ENCODE peak calls at places on chromosomes 12 and 14, in ten cellular contexts. One of them, this sample, is unnamed.

GRCh38 chr14:60346706-60347105 is 97.7 kb downstream of the PPM1A start:
- DNase-seq in PC-3: peak; percentile 39
- DNase-seq in Caco-2: no peak
- DNase-seq in ovary: no peak
- DNase-seq in right lobe of liver: no peak
- DNase-seq in hepatocyte: no peak
- DNase-seq in neural progenitor cell: no peak
- DNase-seq in thyroid gland: no peak
- DNase-seq in fibroblast of lung: no peak
- DNase-seq in psoas muscle: no peak
- DNase-seq in this sample: no peak

GRCh38 chr12:64611430-64612286 is 1.4 kb downstream of the RASSF3 start:
- DNase-seq in ovary: peak; percentile 68
- DNase-seq in fibroblast of lung: peak; percentile 29
- DNase-seq in thyroid gland: peak; percentile 33
- DNase-seq in PC-3: peak; percentile 39
- DNase-seq in Caco-2: no peak
- DNase-seq in neural progenitor cell: peak; percentile 41
- DNase-seq in psoas muscle: no peak
- DNase-seq in hepatocyte: peak; percentile 50
- DNase-seq in right lobe of liver: peak; percentile 60
- DNase-seq in this sample: peak; percentile 72

GRCh38 chr14:70842851-70843462 is 33.6 kb upstream of the MAP3K9 start:
- DNase-seq in PC-3: no peak
- DNase-seq in right lobe of liver: no peak
- DNase-seq in neural progenitor cell: no peak
- DNase-seq in thyroid gland: no peak
- DNase-seq in psoas muscle: no peak
- DNase-seq in hepatocyte: no peak
- DNase-seq in ovary: no peak
- DNase-seq in Caco-2: no peak
- DNase-seq in fibroblast of lung: no peak
- DNase-seq in this sample: no peak

GRCh38 chr14:99564256-99564902 is 39.6 kb downstream of the CCDC85C start:
- DNase-seq in Caco-2: no peak
- DNase-seq in psoas muscle: no peak
- DNase-seq in hepatocyte: peak; percentile 87
- DNase-seq in ovary: peak; percentile 72
- DNase-seq in fibroblast of lung: peak; percentile 80
- DNase-seq in PC-3: peak; percentile 58
- DNase-seq in thyroid gland: peak; percentile 89
- DNase-seq in right lobe of liver: peak; percentile 55
- DNase-seq in neural progenitor cell: no peak
- DNase-seq in this sample: peak; percentile 84

GRCh38 chr12:28191690-28192089 is 1.4 kb downstream of the CCDC91 start:
- DNase-seq in psoas muscle: no peak
- DNase-seq in PC-3: no peak
- DNase-seq in right lobe of liver: no peak
- DNase-seq in Caco-2: no peak
- DNase-seq in fibroblast of lung: peak; percentile 19
- DNase-seq in thyroid gland: peak; percentile 1
- DNase-seq in hepatocyte: no peak
- DNase-seq in neural progenitor cell: no peak
- DNase-seq in ovary: no peak
- DNase-seq in this sample: no peak

GRCh38 chr12:124392991-124393790 is 98.3 kb downstream of the RFLNA start:
- DNase-seq in fibroblast of lung: peak; percentile 69
- DNase-seq in PC-3: peak; percentile 77
- DNase-seq in right lobe of liver: peak; percentile 85
- DNase-seq in hepatocyte: peak; percentile 45
- DNase-seq in Caco-2: no peak
- DNase-seq in thyroid gland: peak; percentile 92
- DNase-seq in psoas muscle: peak; percentile 92
- DNase-seq in ovary: peak; percentile 96
- DNase-seq in neural progenitor cell: peak; percentile 55
- DNase-seq in this sample: peak; percentile 90

GRCh38 chr12:42756841-42757661 is 167.5 kb upstream of the PRICKLE1 start:
- DNase-seq in thyroid gland: no peak
- DNase-seq in ovary: no peak
- DNase-seq in hepatocyte: peak; percentile 41
- DNase-seq in fibroblast of lung: peak; percentile 100
- DNase-seq in Caco-2: peak; percentile 82
- DNase-seq in right lobe of liver: no peak
- DNase-seq in neural progenitor cell: peak; percentile 76
- DNase-seq in PC-3: peak; percentile 96
- DNase-seq in psoas muscle: no peak
- DNase-seq in this sample: no peak

GRCh38 chr12:116736962-116737773 is 701 bp downstream of the SPRING1 start:
- DNase-seq in right lobe of liver: no peak
- DNase-seq in neural progenitor cell: peak; percentile 69
- DNase-seq in PC-3: no peak
- DNase-seq in hepatocyte: peak; percentile 39
- DNase-seq in thyroid gland: peak; percentile 46
- DNase-seq in psoas muscle: no peak
- DNase-seq in fibroblast of lung: no peak
- DNase-seq in Caco-2: no peak
- DNase-seq in ovary: no peak
- DNase-seq in this sample: no peak

GRCh38 chr12:100733817-100734593 is 60.6 kb upstream of the ANO4 start:
- DNase-seq in Caco-2: no peak
- DNase-seq in neural progenitor cell: peak; percentile 55
- DNase-seq in hepatocyte: peak; percentile 45
- DNase-seq in fibroblast of lung: peak; percentile 23
- DNase-seq in psoas muscle: no peak
- DNase-seq in thyroid gland: no peak
- DNase-seq in ovary: no peak
- DNase-seq in right lobe of liver: no peak
- DNase-seq in PC-3: peak; percentile 55
- DNase-seq in this sample: no peak

GRCh38 chr12:113548467-113548866 is 76.8 kb upstream of the LHX5 start:
- DNase-seq in thyroid gland: no peak
- DNase-seq in psoas muscle: no peak
- DNase-seq in hepatocyte: no peak
- DNase-seq in PC-3: no peak
- DNase-seq in Caco-2: no peak
- DNase-seq in neural progenitor cell: no peak
- DNase-seq in fibroblast of lung: no peak
- DNase-seq in ovary: no peak
- DNase-seq in right lobe of liver: no peak
- DNase-seq in this sample: no peak

GRCh38 chr14:66076166-66076565 is 410.0 kb upstream of the CCDC196 start:
- DNase-seq in PC-3: no peak
- DNase-seq in fibroblast of lung: peak; percentile 9
- DNase-seq in hepatocyte: no peak
- DNase-seq in neural progenitor cell: no peak
- DNase-seq in psoas muscle: no peak
- DNase-seq in right lobe of liver: no peak
- DNase-seq in thyroid gland: no peak
- DNase-seq in Caco-2: no peak
- DNase-seq in ovary: no peak
- DNase-seq in this sample: no peak

GRCh38 chr12:107106241-107107025 is 13.1 kb upstream of the CRY1 start:
- DNase-seq in neural progenitor cell: no peak
- DNase-seq in thyroid gland: no peak
- DNase-seq in Caco-2: no peak
- DNase-seq in fibroblast of lung: no peak
- DNase-seq in hepatocyte: no peak
- DNase-seq in ovary: no peak
- DNase-seq in psoas muscle: no peak
- DNase-seq in PC-3: no peak
- DNase-seq in right lobe of liver: no peak
- DNase-seq in this sample: no peak
- H3K4me1 ChIP-seq in neural progenitor cell: no peaks in the 10 kb centered on the region
- H3K4me1 ChIP-seq in thyroid gland: peaks cover 3% of the 10 kb centered on the region
- H3K4me1 ChIP-seq in Caco-2: peaks cover 8% of the 10 kb centered on the region
- H3K4me1 ChIP-seq in fibroblast of lung: no peaks in the 10 kb centered on the region
- H3K4me1 ChIP-seq in hepatocyte: peaks cover 6% of the 10 kb centered on the region
- H3K4me1 ChIP-seq in ovary: no peaks in the 10 kb centered on the region
- H3K4me1 ChIP-seq in psoas muscle: no peaks in the 10 kb centered on the region
- H3K4me1 ChIP-seq in PC-3: peaks cover 7% of the 10 kb centered on the region
- H3K4me1 ChIP-seq in right lobe of liver: peaks cover 13% of the 10 kb centered on the region
- H3K4me1 ChIP-seq in this sample: no peaks in the 10 kb centered on the region

GRCh38 chr14:47273939-47274338 is 401.5 kb downstream of the MDGA2 start:
- DNase-seq in neural progenitor cell: no peak
- DNase-seq in thyroid gland: no peak
- DNase-seq in ovary: no peak
- DNase-seq in hepatocyte: no peak
- DNase-seq in psoas muscle: no peak
- DNase-seq in PC-3: no peak
- DNase-seq in fibroblast of lung: no peak
- DNase-seq in right lobe of liver: no peak
- DNase-seq in Caco-2: no peak
- DNase-seq in this sample: no peak

GRCh38 chr14:47270715-47271114 is 404.7 kb downstream of the MDGA2 start:
- DNase-seq in Caco-2: no peak
- DNase-seq in fibroblast of lung: no peak
- DNase-seq in hepatocyte: no peak
- DNase-seq in ovary: no peak
- DNase-seq in neural progenitor cell: no peak
- DNase-seq in PC-3: no peak
- DNase-seq in thyroid gland: no peak
- DNase-seq in psoas muscle: no peak
- DNase-seq in right lobe of liver: no peak
- DNase-seq in this sample: no peak

GRCh38 chr14:47264842-47265241 is 410.6 kb downstream of the MDGA2 start:
- DNase-seq in hepatocyte: no peak
- DNase-seq in psoas muscle: no peak
- DNase-seq in right lobe of liver: no peak
- DNase-seq in ovary: no peak
- DNase-seq in Caco-2: no peak
- DNase-seq in fibroblast of lung: no peak
- DNase-seq in thyroid gland: no peak
- DNase-seq in neural progenitor cell: no peak
- DNase-seq in PC-3: no peak
- DNase-seq in this sample: no peak

DNA sequence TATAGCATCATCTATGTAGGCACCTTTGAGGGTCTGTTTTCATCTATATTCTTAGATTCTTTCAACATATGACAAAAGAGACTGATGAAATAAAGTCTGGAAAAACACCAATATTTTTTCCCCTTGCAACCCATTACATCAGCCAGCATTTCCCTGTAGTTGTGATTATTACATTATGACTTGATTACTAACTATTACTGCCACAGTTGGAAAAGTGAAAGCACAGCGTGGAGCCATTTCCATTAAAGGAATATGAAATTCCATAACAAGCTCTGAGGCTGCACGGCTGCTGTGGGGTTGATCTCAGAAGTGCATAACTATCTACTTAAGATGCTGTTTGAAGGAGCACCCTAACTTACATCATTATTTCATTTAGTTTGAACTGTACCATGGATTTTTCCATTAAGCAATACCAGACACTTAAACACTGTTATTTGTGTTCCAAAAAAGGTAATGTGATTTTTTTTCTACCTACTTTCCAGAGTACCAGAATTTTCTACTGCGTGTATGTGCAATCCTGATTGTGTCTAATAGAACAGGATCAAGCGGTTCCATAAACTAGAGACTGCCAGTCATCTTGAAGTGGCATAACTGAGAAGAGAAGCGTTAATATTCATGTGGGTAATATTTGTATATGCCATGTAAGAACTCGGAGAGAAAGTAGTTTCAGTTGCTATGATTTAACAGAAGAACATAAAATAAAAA is 405.5 kb downstream of the MDGA2 start:
- DNase-seq in fibroblast of lung: no peak
- DNase-seq in psoas muscle: no peak
- DNase-seq in PC-3: no peak
- DNase-seq in hepatocyte: no peak
- DNase-seq in ovary: no peak
- DNase-seq in thyroid gland: no peak
- DNase-seq in Caco-2: no peak
- DNase-seq in neural progenitor cell: no peak
- DNase-seq in right lobe of liver: no peak
- DNase-seq in this sample: no peak
- H3K4me3 ChIP-seq in fibroblast of lung: no peak overlapping the region
- H3K4me3 ChIP-seq in psoas muscle: no peak overlapping the region
- H3K4me3 ChIP-seq in PC-3: no peak overlapping the region
- H3K4me3 ChIP-seq in hepatocyte: no peak overlapping the region
- H3K4me3 ChIP-seq in ovary: no peak overlapping the region
- H3K4me3 ChIP-seq in thyroid gland: no peak overlapping the region
- H3K4me3 ChIP-seq in Caco-2: no peak overlapping the region
- H3K4me3 ChIP-seq in neural progenitor cell: no peak overlapping the region
- H3K4me3 ChIP-seq in right lobe of liver: no peak overlapping the region
- H3K4me3 ChIP-seq in this sample: no peak overlapping the region

GRCh38 chr12:94706250-94706661 is 55.9 kb upstream of the TMCC3 start:
- DNase-seq in hepatocyte: no peak
- DNase-seq in thyroid gland: no peak
- DNase-seq in PC-3: no peak
- DNase-seq in neural progenitor cell: no peak
- DNase-seq in Caco-2: no peak
- DNase-seq in psoas muscle: no peak
- DNase-seq in ovary: no peak
- DNase-seq in right lobe of liver: no peak
- DNase-seq in fibroblast of lung: no peak
- DNase-seq in this sample: no peak

GRCh38 chr12:94707892-94708291 is 57.5 kb upstream of the TMCC3 start:
- DNase-seq in hepatocyte: peak; percentile 35
- DNase-seq in thyroid gland: peak; percentile 73
- DNase-seq in PC-3: no peak
- DNase-seq in psoas muscle: peak; percentile 46
- DNase-seq in right lobe of liver: no peak
- DNase-seq in ovary: peak; percentile 78
- DNase-seq in fibroblast of lung: peak; percentile 47
- DNase-seq in neural progenitor cell: no peak
- DNase-seq in Caco-2: no peak
- DNase-seq in this sample: peak; percentile 60

GRCh38 chr12:94714378-94714777 is 64.0 kb upstream of the TMCC3 start:
- DNase-seq in fibroblast of lung: peak; percentile 90
- DNase-seq in PC-3: peak; percentile 84
- DNase-seq in thyroid gland: no peak
- DNase-seq in neural progenitor cell: no peak
- DNase-seq in Caco-2: no peak
- DNase-seq in psoas muscle: peak; percentile 56
- DNase-seq in right lobe of liver: no peak
- DNase-seq in hepatocyte: no peak
- DNase-seq in ovary: no peak
- DNase-seq in this sample: no peak

GRCh38 chr12:94712852-94713545 is 62.6 kb upstream of the TMCC3 start:
- DNase-seq in ovary: no peak
- DNase-seq in PC-3: no peak
- DNase-seq in psoas muscle: no peak
- DNase-seq in hepatocyte: no peak
- DNase-seq in neural progenitor cell: no peak
- DNase-seq in Caco-2: no peak
- DNase-seq in right lobe of liver: no peak
- DNase-seq in thyroid gland: no peak
- DNase-seq in fibroblast of lung: no peak
- DNase-seq in this sample: no peak

GRCh38 chr12:94710933-94711332 is 60.6 kb upstream of the TMCC3 start:
- DNase-seq in psoas muscle: no peak
- DNase-seq in neural progenitor cell: peak; percentile 37
- DNase-seq in thyroid gland: peak; percentile 17
- DNase-seq in PC-3: peak; percentile 33
- DNase-seq in hepatocyte: no peak
- DNase-seq in ovary: no peak
- DNase-seq in right lobe of liver: no peak
- DNase-seq in Caco-2: no peak
- DNase-seq in fibroblast of lung: peak; percentile 4
- DNase-seq in this sample: no peak
- TF ChIP-seq CTCF in psoas muscle: peak; percentile 19
- TF ChIP-seq CTCF in neural progenitor cell: peak; percentile 40
- TF ChIP-seq CTCF in thyroid gland: peak; percentile 22
- TF ChIP-seq CTCF in PC-3: peak; percentile 61
- TF ChIP-seq CTCF in hepatocyte: peak; percentile 11
- TF ChIP-seq CTCF in ovary: no peak
- TF ChIP-seq CTCF in right lobe of liver: peak; percentile 24
- TF ChIP-seq CTCF in Caco-2: peak; percentile 42
- TF ChIP-seq CTCF in fibroblast of lung: peak; percentile 8
- TF ChIP-seq CTCF in this sample: no peak

GRCh38 chr12:52600071-52600470 is 1.2 kb downstream of the KRT72 start:
- DNase-seq in PC-3: no peak
- DNase-seq in thyroid gland: no peak
- DNase-seq in ovary: no peak
- DNase-seq in right lobe of liver: no peak
- DNase-seq in hepatocyte: no peak
- DNase-seq in neural progenitor cell: no peak
- DNase-seq in Caco-2: no peak
- DNase-seq in fibroblast of lung: no peak
- DNase-seq in psoas muscle: no peak
- DNase-seq in this sample: no peak
- H3K4me1 ChIP-seq in PC-3: no peaks in the 10 kb centered on the region
- H3K4me1 ChIP-seq in thyroid gland: no peaks in the 10 kb centered on the region
- H3K4me1 ChIP-seq in ovary: no peaks in the 10 kb centered on the region
- H3K4me1 ChIP-seq in right lobe of liver: no peaks in the 10 kb centered on the region
- H3K4me1 ChIP-seq in hepatocyte: no peaks in the 10 kb centered on the region
- H3K4me1 ChIP-seq in neural progenitor cell: no peaks in the 10 kb centered on the region
- H3K4me1 ChIP-seq in Caco-2: no peaks in the 10 kb centered on the region
- H3K4me1 ChIP-seq in fibroblast of lung: no peaks in the 10 kb centered on the region
- H3K4me1 ChIP-seq in psoas muscle: no peaks in the 10 kb centered on the region
- H3K4me1 ChIP-seq in this sample: no peaks in the 10 kb centered on the region